ENCODE peak calls at places on chromosomes 12 and 14, in four cellular contexts. O, A, H and F are unnamed samples.

GRCh38 chr14:68756734-68757133 is 36.1 kb downstream of the ZFP36L1 start:
- DNase-seq in O (no peak), A (no peak), H (no peak), F (no peak)

GRCh38 chr12:78562358-78563205 is 302.0 kb upstream of the SYT1 start:
- DNase-seq in O (peak), A (no peak), H (no peak), F (no peak)

GRCh38 chr12:108679282-108679681 is 45.6 kb upstream of the SELPLG start:
- DNase-seq in O (no peak), A (no peak), H (no peak), F (no peak)

GRCh38 chr12:52533686-52534470 is 13.7 kb upstream of the KRT5 start:
- DNase-seq in O (no peak), A (no peak), H (no peak), F (no peak)

GRCh38 chr12:96234591-96235496 is 40.7 kb downstream of the ELK3 start:
- DNase-seq in O (no peak), A (no peak), H (no peak), F (no peak)

GRCh38 chr12:27841392-27841882 is 61.4 kb upstream of the MANSC4 start:
- DNase-seq in O (no peak), A (no peak), H (no peak), F (peak)

GRCh38 chr12:10718279-10718821 is 4.8 kb downstream of the YBX3 start:
- DNase-seq in O (no peak), A (peak), H (no peak), F (no peak)

GRCh38 chr14:23669441-23669840 is 33.3 kb downstream of the DHRS2 start:
- DNase-seq in O (no peak), A (no peak), H (no peak), F (no peak)

GRCh38 chr12:20492251-20492728 is 124.0 kb downstream of the PDE3A start:
- DNase-seq in O (no peak), A (no peak), H (no peak), F (peak)

GRCh38 chr14:85595981-85596380 is 66.0 kb downstream of the FLRT2 start:
- DNase-seq in O (no peak), A (no peak), H (no peak), F (no peak)

GRCh38 chr12:94187351-94187750 is 39.0 kb downstream of the PLXNC1 start:
- DNase-seq in O (no peak), A (no peak), H (no peak), F (no peak)

GRCh38 chr12:90102957-90103652 is 394.5 kb upstream of the ATP2B1 start:
- DNase-seq in O (no peak), A (peak), H (peak), F (no peak)

GRCh38 chr14:22565391-22565945 is 23.6 kb downstream of the DAD1 start:
- DNase-seq in O (no peak), A (no peak), H (no peak), F (no peak)

GRCh38 chr14:26276757-26277156 is 321.1 kb downstream of the NOVA1 start:
- DNase-seq in O (peak), A (no peak), H (no peak), F (no peak)

GRCh38 chr12:92324849-92325500 is 179.3 kb upstream of the BTG1 start:
- DNase-seq in O (no peak), A (no peak), H (no peak), F (no peak)

GRCh38 chr12:76863005-76863670 is 15.7 kb downstream of the CSRP2 start:
- DNase-seq in O (no peak), A (no peak), H (no peak), F (no peak)

GRCh38 chr12:71397433-71397954 is 42.1 kb upstream of the LGR5 start:
- DNase-seq in O (no peak), A (no peak), H (no peak), F (no peak)